ENCODE peak calls at places on chromosomes 11 and 22, in eight cellular contexts. One of them, this sample, is unnamed.
A peak's percentile ranks its signal among the peaks of the same experiment; 100 is the strongest.

GRCh38 chr22:50444663-50445062 is 30.2 kb downstream of the SBF1 start:
- DNase-seq in stimulated activated CD4-positive, alpha-beta T cell treated with anti-CD3 and anti-CD28 coated beads, Interleukin-4, amount 100 ng/mL, for 48 hours: no peak
- DNase-seq in HFF-Myc: peak; percentile 44
- DNase-seq in heart left ventricle: peak; percentile 42
- DNase-seq in activated CD4-positive, alpha-beta T cell treated with anti-CD3 and anti-CD28 coated beads for 36 hours: no peak
- DNase-seq in NCI-H1930: no peak
- DNase-seq in IMR-90: peak; percentile 78
- DNase-seq in tibial nerve: peak; percentile 40
- DNase-seq in this sample: no peak

GRCh38 chr22:32312748-32313147 is 44.9 kb upstream of the RFPL3 start:
- DNase-seq in stimulated activated CD4-positive, alpha-beta T cell treated with anti-CD3 and anti-CD28 coated beads, Interleukin-4, amount 100 ng/mL, for 48 hours: no peak
- DNase-seq in HFF-Myc: no peak
- DNase-seq in heart left ventricle: no peak
- DNase-seq in activated CD4-positive, alpha-beta T cell treated with anti-CD3 and anti-CD28 coated beads for 36 hours: no peak
- DNase-seq in NCI-H1930: no peak
- DNase-seq in IMR-90: no peak
- DNase-seq in tibial nerve: no peak
- DNase-seq in this sample: no peak

GRCh38 chr22:24284747-24285203 is 14.1 kb downstream of the SPECC1L start:
- DNase-seq in stimulated activated CD4-positive, alpha-beta T cell treated with anti-CD3 and anti-CD28 coated beads, Interleukin-4, amount 100 ng/mL, for 48 hours: no peak
- DNase-seq in HFF-Myc: no peak
- DNase-seq in heart left ventricle: no peak
- DNase-seq in activated CD4-positive, alpha-beta T cell treated with anti-CD3 and anti-CD28 coated beads for 36 hours: peak; percentile 42
- DNase-seq in NCI-H1930: no peak
- DNase-seq in IMR-90: peak; percentile 53
- DNase-seq in tibial nerve: no peak
- DNase-seq in this sample: no peak

GRCh38 chr11:118666331-118666730 is 13.1 kb downstream of the TREH start:
- DNase-seq in stimulated activated CD4-positive, alpha-beta T cell treated with anti-CD3 and anti-CD28 coated beads, Interleukin-4, amount 100 ng/mL, for 48 hours: no peak
- DNase-seq in HFF-Myc: no peak
- DNase-seq in heart left ventricle: no peak
- DNase-seq in activated CD4-positive, alpha-beta T cell treated with anti-CD3 and anti-CD28 coated beads for 36 hours: no peak
- DNase-seq in NCI-H1930: no peak
- DNase-seq in IMR-90: no peak
- DNase-seq in tibial nerve: no peak
- DNase-seq in this sample: no peak

GRCh38 chr22:43560651-43561050 is 148.8 kb downstream of the MPPED1 start:
- DNase-seq in stimulated activated CD4-positive, alpha-beta T cell treated with anti-CD3 and anti-CD28 coated beads, Interleukin-4, amount 100 ng/mL, for 48 hours: no peak
- DNase-seq in HFF-Myc: no peak
- DNase-seq in heart left ventricle: no peak
- DNase-seq in activated CD4-positive, alpha-beta T cell treated with anti-CD3 and anti-CD28 coated beads for 36 hours: no peak
- DNase-seq in NCI-H1930: no peak
- DNase-seq in IMR-90: no peak
- DNase-seq in tibial nerve: no peak
- DNase-seq in this sample: no peak

GRCh38 chr11:64762916-64763803 is 3.4 kb upstream of the PYGM start:
- DNase-seq in stimulated activated CD4-positive, alpha-beta T cell treated with anti-CD3 and anti-CD28 coated beads, Interleukin-4, amount 100 ng/mL, for 48 hours: no peak
- DNase-seq in HFF-Myc: no peak
- DNase-seq in heart left ventricle: no peak
- DNase-seq in activated CD4-positive, alpha-beta T cell treated with anti-CD3 and anti-CD28 coated beads for 36 hours: peak; percentile 34
- DNase-seq in NCI-H1930: no peak
- DNase-seq in IMR-90: peak; percentile 79
- DNase-seq in tibial nerve: no peak
- DNase-seq in this sample: no peak

GRCh38 chr22:19114984-19115552 is 7.1 kb downstream of the DGCR2 start:
- DNase-seq in stimulated activated CD4-positive, alpha-beta T cell treated with anti-CD3 and anti-CD28 coated beads, Interleukin-4, amount 100 ng/mL, for 48 hours: no peak
- DNase-seq in HFF-Myc: no peak
- DNase-seq in heart left ventricle: no peak
- DNase-seq in activated CD4-positive, alpha-beta T cell treated with anti-CD3 and anti-CD28 coated beads for 36 hours: no peak
- DNase-seq in NCI-H1930: no peak
- DNase-seq in IMR-90: no peak
- DNase-seq in tibial nerve: no peak
- DNase-seq in this sample: no peak

GRCh38 chr11:17694711-17695110 is 24.7 kb upstream of the MYOD1 start:
- DNase-seq in stimulated activated CD4-positive, alpha-beta T cell treated with anti-CD3 and anti-CD28 coated beads, Interleukin-4, amount 100 ng/mL, for 48 hours: no peak
- DNase-seq in HFF-Myc: no peak
- DNase-seq in heart left ventricle: no peak
- DNase-seq in activated CD4-positive, alpha-beta T cell treated with anti-CD3 and anti-CD28 coated beads for 36 hours: no peak
- DNase-seq in NCI-H1930: no peak
- DNase-seq in IMR-90: no peak
- DNase-seq in tibial nerve: no peak
- DNase-seq in this sample: no peak

GRCh38 chr11:64003807-64004589 is 17.8 kb downstream of the OTUB1 start:
- DNase-seq in stimulated activated CD4-positive, alpha-beta T cell treated with anti-CD3 and anti-CD28 coated beads, Interleukin-4, amount 100 ng/mL, for 48 hours: no peak
- DNase-seq in HFF-Myc: no peak
- DNase-seq in heart left ventricle: no peak
- DNase-seq in activated CD4-positive, alpha-beta T cell treated with anti-CD3 and anti-CD28 coated beads for 36 hours: no peak
- DNase-seq in NCI-H1930: no peak
- DNase-seq in IMR-90: no peak
- DNase-seq in tibial nerve: no peak
- DNase-seq in this sample: no peak

This sample was measured in NCI-H748 treated with DMSO at 0.1 percent for 48 hours.